ENCODE peak calls at places on chromosomes 7 and 10, in seven cellular contexts. One of them, this sample, is unnamed. For H3K4me1, the result is how much of the 10 kb centered on the place peaks cover.

GRCh38 chr10:97572214-97572989 is at the start of gene ANKRD2:
- DNase-seq in H1: peak
- DNase-seq in IMR-90: peak
- DNase-seq in mesenchymal stem cell: peak
- DNase-seq in neuronal stem cell: peak
- DNase-seq in H9: peak
- DNase-seq in trophoblast cell: peak
- DNase-seq in this sample: peak

GRCh38 chr7:139058963-139059362 is 23.1 kb upstream of the ZC3HAV1L start:
- DNase-seq in H1: no peak
- DNase-seq in IMR-90: peak
- DNase-seq in mesenchymal stem cell: no peak
- DNase-seq in neuronal stem cell: no peak
- DNase-seq in H9: no peak
- DNase-seq in trophoblast cell: no peak
- DNase-seq in this sample: peak

GRCh38 chr7:135245826-135246825 is 12.5 kb downstream of the STRA8 start:
- DNase-seq in H1: peak
- DNase-seq in IMR-90: no peak
- DNase-seq in mesenchymal stem cell: no peak
- DNase-seq in neuronal stem cell: no peak
- DNase-seq in H9: peak
- DNase-seq in trophoblast cell: no peak
- DNase-seq in this sample: no peak

GRCh38 chr7:110880971-110881370 is 210.0 kb upstream of the LRRN3 start:
- DNase-seq in H1: no peak
- DNase-seq in IMR-90: no peak
- DNase-seq in mesenchymal stem cell: no peak
- DNase-seq in neuronal stem cell: no peak
- DNase-seq in H9: no peak
- DNase-seq in trophoblast cell: no peak
- DNase-seq in this sample: no peak

GRCh38 chr10:130459851-130460490 is 323.8 kb downstream of the GLRX3 start:
- DNase-seq in H1: peak
- DNase-seq in IMR-90: no peak
- DNase-seq in mesenchymal stem cell: no peak
- DNase-seq in neuronal stem cell: no peak
- DNase-seq in H9: peak
- DNase-seq in trophoblast cell: no peak
- DNase-seq in this sample: peak

GRCh38 chr10:55311823-55312431 is 510.9 kb upstream of the PCDH15 start:
- DNase-seq in H1: no peak
- DNase-seq in IMR-90: no peak
- DNase-seq in mesenchymal stem cell: no peak
- DNase-seq in neuronal stem cell: no peak
- DNase-seq in H9: no peak
- DNase-seq in trophoblast cell: no peak
- DNase-seq in this sample: no peak

GRCh38 chr10:103198648-103199047 is 5.6 kb upstream of the NT5C2 start:
- DNase-seq in H1: no peak
- DNase-seq in IMR-90: no peak
- DNase-seq in mesenchymal stem cell: no peak
- DNase-seq in neuronal stem cell: no peak
- DNase-seq in H9: no peak
- DNase-seq in trophoblast cell: no peak
- DNase-seq in this sample: no peak

GRCh38 chr7:82605247-82605864 is 161.8 kb upstream of the CACNA2D1 start:
- DNase-seq in H1: no peak
- DNase-seq in IMR-90: peak
- DNase-seq in mesenchymal stem cell: peak
- DNase-seq in neuronal stem cell: peak
- DNase-seq in H9: no peak
- DNase-seq in trophoblast cell: no peak
- DNase-seq in this sample: peak

GRCh38 chr10:109933984-109934565 is 10.8 kb upstream of the XPNPEP1 start:
- DNase-seq in H1: no peak
- DNase-seq in IMR-90: peak
- DNase-seq in mesenchymal stem cell: peak
- DNase-seq in neuronal stem cell: no peak
- DNase-seq in H9: peak
- DNase-seq in trophoblast cell: peak
- DNase-seq in this sample: peak

DNA sequence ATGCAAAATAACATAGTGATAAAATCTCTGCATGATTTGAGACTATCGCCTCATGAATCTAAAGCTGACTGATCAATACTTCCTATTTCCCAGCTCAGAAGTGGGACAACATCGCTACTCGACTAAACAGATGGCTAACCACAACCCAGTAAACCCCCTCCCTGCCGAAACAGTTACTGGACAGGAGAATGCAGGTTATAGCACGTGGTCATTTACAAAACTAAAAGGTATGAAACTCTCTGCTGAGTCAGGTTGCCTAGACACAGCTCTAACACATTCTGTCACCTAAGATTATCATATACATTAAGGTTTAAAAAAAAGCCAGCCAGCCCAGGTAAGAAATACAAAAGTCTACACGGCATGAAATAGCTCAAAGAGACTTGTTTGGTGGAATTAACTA is 64.0 kb downstream of the CTBP2 start:
- DNase-seq in H1: no peak
- DNase-seq in IMR-90: no peak
- DNase-seq in mesenchymal stem cell: no peak
- DNase-seq in neuronal stem cell: no peak
- DNase-seq in H9: no peak
- DNase-seq in trophoblast cell: peak
- DNase-seq in this sample: no peak
- H3K4me1 ChIP-seq in H1: under half
- H3K4me1 ChIP-seq in IMR-90: under half
- H3K4me1 ChIP-seq in mesenchymal stem cell: under half
- H3K4me1 ChIP-seq in neuronal stem cell: under half
- H3K4me1 ChIP-seq in H9: under half
- H3K4me1 ChIP-seq in trophoblast cell: under half
- H3K4me1 ChIP-seq in this sample: under half

DNA sequence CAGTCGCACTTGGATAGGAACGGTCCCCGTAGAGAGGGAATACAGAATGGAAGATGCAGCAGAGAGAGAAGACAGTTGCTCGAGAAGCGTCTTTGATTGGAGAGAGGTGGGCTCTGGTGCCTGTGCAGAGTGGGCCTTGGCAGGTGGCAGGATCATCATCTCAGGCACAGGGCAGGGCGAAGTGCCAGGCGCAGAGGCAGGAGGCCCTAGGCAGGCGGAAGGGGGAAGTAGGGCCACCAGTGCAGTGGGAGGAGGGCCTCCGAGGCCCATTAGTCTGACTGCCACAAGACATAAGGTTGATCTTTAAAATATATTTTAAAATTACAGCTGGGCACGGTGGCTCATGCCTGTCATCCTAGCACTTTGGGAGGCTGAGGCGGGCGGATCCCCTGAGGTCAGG is 10.1 kb downstream of the CARD11 start:
- DNase-seq in H1: no peak
- DNase-seq in IMR-90: no peak
- DNase-seq in mesenchymal stem cell: no peak
- DNase-seq in neuronal stem cell: no peak
- DNase-seq in H9: no peak
- DNase-seq in trophoblast cell: no peak
- DNase-seq in this sample: no peak
- H2AK5ac ChIP-seq in H1: no peak
- H2AK5ac ChIP-seq in IMR-90: no peak
- H2AK5ac ChIP-seq in mesenchymal stem cell: no peak
- H2AK5ac ChIP-seq in neuronal stem cell: no peak
- H2AK5ac ChIP-seq in H9: no peak
- H2AK5ac ChIP-seq in trophoblast cell: no peak
- H2AK5ac ChIP-seq in this sample: no peak

DNA sequence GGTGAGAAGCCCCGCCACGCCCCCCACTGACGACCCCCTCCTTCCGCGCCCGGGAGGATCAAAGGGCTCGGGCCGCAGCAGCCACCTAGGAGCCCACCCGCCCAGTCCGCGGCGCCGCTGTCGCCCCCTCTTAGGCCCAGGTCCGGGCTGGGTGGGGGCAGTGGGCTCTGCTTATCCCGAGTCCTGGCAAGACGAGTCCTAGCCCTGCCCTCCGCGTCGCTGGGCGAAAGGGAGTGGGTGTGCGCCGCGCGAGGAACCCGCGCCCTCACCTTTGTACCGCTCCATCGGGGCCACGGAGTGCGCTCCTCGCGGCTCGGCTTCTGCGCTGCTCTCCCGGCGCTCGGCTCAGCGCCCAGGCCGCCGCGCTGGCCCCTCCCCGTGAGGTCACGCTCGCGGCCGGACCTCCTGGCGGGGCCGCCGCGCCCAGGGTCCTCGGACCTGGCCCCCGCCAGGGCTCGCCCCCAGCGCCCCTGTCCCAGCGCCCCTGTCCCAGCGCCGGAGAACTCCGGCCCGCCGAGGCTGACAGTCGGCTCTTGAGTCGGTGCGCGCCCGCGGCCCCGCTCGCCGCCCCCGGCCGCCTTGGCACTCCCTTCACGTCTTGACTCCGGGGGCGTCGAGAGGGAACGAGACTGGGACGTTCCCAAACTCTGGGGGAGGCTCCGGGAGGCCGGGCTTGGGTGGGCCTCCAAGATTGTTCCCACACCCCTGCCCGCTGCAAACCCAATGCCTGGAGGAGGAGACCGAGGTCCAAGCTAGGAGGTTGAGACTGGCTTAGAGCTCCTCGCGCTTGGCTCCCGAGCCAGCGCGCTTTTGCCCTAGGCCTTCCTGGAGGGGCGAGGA is at the start of gene AFAP1L2:
- DNase-seq in H1: peak
- DNase-seq in IMR-90: no peak
- DNase-seq in mesenchymal stem cell: no peak
- DNase-seq in neuronal stem cell: no peak
- DNase-seq in H9: peak
- DNase-seq in trophoblast cell: peak
- DNase-seq in this sample: no peak
- H3K4me1 ChIP-seq in H1: under half
- H3K4me1 ChIP-seq in IMR-90: under half
- H3K4me1 ChIP-seq in mesenchymal stem cell: under half
- H3K4me1 ChIP-seq in neuronal stem cell: under half
- H3K4me1 ChIP-seq in H9: under half
- H3K4me1 ChIP-seq in trophoblast cell: under half
- H3K4me1 ChIP-seq in this sample: under half

GRCh38 chr10:105351187-105351586 is 710.1 kb downstream of the SORCS3 start:
- DNase-seq in H1: no peak
- DNase-seq in IMR-90: no peak
- DNase-seq in mesenchymal stem cell: no peak
- DNase-seq in neuronal stem cell: no peak
- DNase-seq in H9: no peak
- DNase-seq in trophoblast cell: no peak
- DNase-seq in this sample: no peak
- H2AK5ac ChIP-seq in H1: no peak
- H2AK5ac ChIP-seq in IMR-90: no peak
- H2AK5ac ChIP-seq in mesenchymal stem cell: no peak
- H2AK5ac ChIP-seq in neuronal stem cell: no peak
- H2AK5ac ChIP-seq in H9: no peak
- H2AK5ac ChIP-seq in trophoblast cell: no peak
- H2AK5ac ChIP-seq in this sample: no peak

This sample was measured in mesendoderm.